ENCODE peak calls at places on chromosomes 12 and 14, in eight cellular contexts. One of them, this sample, is unnamed.

GRCh38 chr12:11662369-11662768 is 12.9 kb downstream of the ETV6 start:
- DNase-seq in activated naive CD8-positive, alpha-beta T cell treated with anti-CD3 and anti-CD28 coated beads, Interleukin-2, amount 10 ng/mL, durations not matched to agents 7 days and 5 days: no peak
- DNase-seq in stimulated activated CD4-positive, alpha-beta T cell treated with anti-CD3 and anti-CD28 coated beads, Interleukin-12 subunit alpha, Interleukin-12 subunit beta, amount 100 ng/mL, for 4 hours: no peak
- DNase-seq in WERI-Rb-1: no peak
- DNase-seq in heart left ventricle: no peak
- DNase-seq in HFFc6: no peak
- DNase-seq in BJ: no peak
- DNase-seq in naive thymus-derived CD8-positive, alpha-beta T cell: no peak
- DNase-seq in this sample: no peak

GRCh38 chr14:54348923-54349615 is 47.7 kb upstream of the CDKN3 start:
- DNase-seq in activated naive CD8-positive, alpha-beta T cell treated with anti-CD3 and anti-CD28 coated beads, Interleukin-2, amount 10 ng/mL, durations not matched to agents 7 days and 5 days: no peak
- DNase-seq in stimulated activated CD4-positive, alpha-beta T cell treated with anti-CD3 and anti-CD28 coated beads, Interleukin-12 subunit alpha, Interleukin-12 subunit beta, amount 100 ng/mL, for 4 hours: no peak
- DNase-seq in WERI-Rb-1: peak
- DNase-seq in heart left ventricle: peak
- DNase-seq in HFFc6: no peak
- DNase-seq in BJ: no peak
- DNase-seq in naive thymus-derived CD8-positive, alpha-beta T cell: no peak
- DNase-seq in this sample: no peak

GRCh38 chr14:56730468-56731145 is 79.7 kb downstream of the OTX2 start:
- DNase-seq in activated naive CD8-positive, alpha-beta T cell treated with anti-CD3 and anti-CD28 coated beads, Interleukin-2, amount 10 ng/mL, durations not matched to agents 7 days and 5 days: no peak
- DNase-seq in stimulated activated CD4-positive, alpha-beta T cell treated with anti-CD3 and anti-CD28 coated beads, Interleukin-12 subunit alpha, Interleukin-12 subunit beta, amount 100 ng/mL, for 4 hours: no peak
- DNase-seq in WERI-Rb-1: peak
- DNase-seq in heart left ventricle: no peak
- DNase-seq in HFFc6: no peak
- DNase-seq in BJ: no peak
- DNase-seq in naive thymus-derived CD8-positive, alpha-beta T cell: no peak
- DNase-seq in this sample: no peak

GRCh38 chr14:79514700-79515099 is 696.6 kb downstream of the DIO2 start:
- DNase-seq in activated naive CD8-positive, alpha-beta T cell treated with anti-CD3 and anti-CD28 coated beads, Interleukin-2, amount 10 ng/mL, durations not matched to agents 7 days and 5 days: no peak
- DNase-seq in stimulated activated CD4-positive, alpha-beta T cell treated with anti-CD3 and anti-CD28 coated beads, Interleukin-12 subunit alpha, Interleukin-12 subunit beta, amount 100 ng/mL, for 4 hours: no peak
- DNase-seq in WERI-Rb-1: no peak
- DNase-seq in heart left ventricle: no peak
- DNase-seq in HFFc6: no peak
- DNase-seq in BJ: peak
- DNase-seq in naive thymus-derived CD8-positive, alpha-beta T cell: no peak
- DNase-seq in this sample: peak

GRCh38 chr12:109461049-109461845 is 15.9 kb downstream of the KCTD10 start:
- DNase-seq in activated naive CD8-positive, alpha-beta T cell treated with anti-CD3 and anti-CD28 coated beads, Interleukin-2, amount 10 ng/mL, durations not matched to agents 7 days and 5 days: no peak
- DNase-seq in stimulated activated CD4-positive, alpha-beta T cell treated with anti-CD3 and anti-CD28 coated beads, Interleukin-12 subunit alpha, Interleukin-12 subunit beta, amount 100 ng/mL, for 4 hours: no peak
- DNase-seq in WERI-Rb-1: no peak
- DNase-seq in heart left ventricle: peak
- DNase-seq in HFFc6: no peak
- DNase-seq in BJ: no peak
- DNase-seq in naive thymus-derived CD8-positive, alpha-beta T cell: no peak
- DNase-seq in this sample: no peak

GRCh38 chr14:72644758-72645489 is 249.0 kb downstream of the DPF3 start:
- DNase-seq in activated naive CD8-positive, alpha-beta T cell treated with anti-CD3 and anti-CD28 coated beads, Interleukin-2, amount 10 ng/mL, durations not matched to agents 7 days and 5 days: no peak
- DNase-seq in stimulated activated CD4-positive, alpha-beta T cell treated with anti-CD3 and anti-CD28 coated beads, Interleukin-12 subunit alpha, Interleukin-12 subunit beta, amount 100 ng/mL, for 4 hours: no peak
- DNase-seq in WERI-Rb-1: peak
- DNase-seq in heart left ventricle: no peak
- DNase-seq in HFFc6: no peak
- DNase-seq in BJ: no peak
- DNase-seq in naive thymus-derived CD8-positive, alpha-beta T cell: no peak
- DNase-seq in this sample: no peak

GRCh38 chr14:22315336-22315735 is 273.7 kb downstream of the DAD1 start:
- DNase-seq in activated naive CD8-positive, alpha-beta T cell treated with anti-CD3 and anti-CD28 coated beads, Interleukin-2, amount 10 ng/mL, durations not matched to agents 7 days and 5 days: no peak
- DNase-seq in stimulated activated CD4-positive, alpha-beta T cell treated with anti-CD3 and anti-CD28 coated beads, Interleukin-12 subunit alpha, Interleukin-12 subunit beta, amount 100 ng/mL, for 4 hours: no peak
- DNase-seq in WERI-Rb-1: no peak
- DNase-seq in heart left ventricle: no peak
- DNase-seq in HFFc6: no peak
- DNase-seq in BJ: no peak
- DNase-seq in naive thymus-derived CD8-positive, alpha-beta T cell: no peak
- DNase-seq in this sample: no peak

GRCh38 chr14:39033371-39033770 is 69.7 kb downstream of the SEC23A start:
- DNase-seq in activated naive CD8-positive, alpha-beta T cell treated with anti-CD3 and anti-CD28 coated beads, Interleukin-2, amount 10 ng/mL, durations not matched to agents 7 days and 5 days: no peak
- DNase-seq in stimulated activated CD4-positive, alpha-beta T cell treated with anti-CD3 and anti-CD28 coated beads, Interleukin-12 subunit alpha, Interleukin-12 subunit beta, amount 100 ng/mL, for 4 hours: no peak
- DNase-seq in WERI-Rb-1: no peak
- DNase-seq in heart left ventricle: no peak
- DNase-seq in HFFc6: peak
- DNase-seq in BJ: no peak
- DNase-seq in naive thymus-derived CD8-positive, alpha-beta T cell: no peak
- DNase-seq in this sample: no peak

GRCh38 chr14:31560759-31561154 is 447 bp upstream of the NUBPL start:
- DNase-seq in activated naive CD8-positive, alpha-beta T cell treated with anti-CD3 and anti-CD28 coated beads, Interleukin-2, amount 10 ng/mL, durations not matched to agents 7 days and 5 days: no peak
- DNase-seq in stimulated activated CD4-positive, alpha-beta T cell treated with anti-CD3 and anti-CD28 coated beads, Interleukin-12 subunit alpha, Interleukin-12 subunit beta, amount 100 ng/mL, for 4 hours: no peak
- DNase-seq in WERI-Rb-1: no peak
- DNase-seq in heart left ventricle: no peak
- DNase-seq in HFFc6: no peak
- DNase-seq in BJ: no peak
- DNase-seq in naive thymus-derived CD8-positive, alpha-beta T cell: no peak
- DNase-seq in this sample: no peak

GRCh38 chr12:12121022-12121421 is 50.3 kb downstream of the BCL2L14 start:
- DNase-seq in activated naive CD8-positive, alpha-beta T cell treated with anti-CD3 and anti-CD28 coated beads, Interleukin-2, amount 10 ng/mL, durations not matched to agents 7 days and 5 days: no peak
- DNase-seq in stimulated activated CD4-positive, alpha-beta T cell treated with anti-CD3 and anti-CD28 coated beads, Interleukin-12 subunit alpha, Interleukin-12 subunit beta, amount 100 ng/mL, for 4 hours: no peak
- DNase-seq in WERI-Rb-1: no peak
- DNase-seq in heart left ventricle: no peak
- DNase-seq in HFFc6: no peak
- DNase-seq in BJ: no peak
- DNase-seq in naive thymus-derived CD8-positive, alpha-beta T cell: no peak
- DNase-seq in this sample: no peak

GRCh38 chr12:128819293-128820144 is 4.2 kb downstream of the SLC15A4 start:
- DNase-seq in activated naive CD8-positive, alpha-beta T cell treated with anti-CD3 and anti-CD28 coated beads, Interleukin-2, amount 10 ng/mL, durations not matched to agents 7 days and 5 days: no peak
- DNase-seq in stimulated activated CD4-positive, alpha-beta T cell treated with anti-CD3 and anti-CD28 coated beads, Interleukin-12 subunit alpha, Interleukin-12 subunit beta, amount 100 ng/mL, for 4 hours: no peak
- DNase-seq in WERI-Rb-1: peak
- DNase-seq in heart left ventricle: no peak
- DNase-seq in HFFc6: no peak
- DNase-seq in BJ: no peak
- DNase-seq in naive thymus-derived CD8-positive, alpha-beta T cell: no peak
- DNase-seq in this sample: no peak

GRCh38 chr14:106417224-106418049 is 891.1 kb downstream of the TMEM121 start:
- DNase-seq in activated naive CD8-positive, alpha-beta T cell treated with anti-CD3 and anti-CD28 coated beads, Interleukin-2, amount 10 ng/mL, durations not matched to agents 7 days and 5 days: peak
- DNase-seq in stimulated activated CD4-positive, alpha-beta T cell treated with anti-CD3 and anti-CD28 coated beads, Interleukin-12 subunit alpha, Interleukin-12 subunit beta, amount 100 ng/mL, for 4 hours: peak
- DNase-seq in WERI-Rb-1: peak
- DNase-seq in heart left ventricle: peak
- DNase-seq in HFFc6: no peak
- DNase-seq in BJ: no peak
- DNase-seq in naive thymus-derived CD8-positive, alpha-beta T cell: peak
- DNase-seq in this sample: no peak

GRCh38 chr12:42587564-42588307 is 1.8 kb downstream of the PRICKLE1 start:
- DNase-seq in activated naive CD8-positive, alpha-beta T cell treated with anti-CD3 and anti-CD28 coated beads, Interleukin-2, amount 10 ng/mL, durations not matched to agents 7 days and 5 days: no peak
- DNase-seq in stimulated activated CD4-positive, alpha-beta T cell treated with anti-CD3 and anti-CD28 coated beads, Interleukin-12 subunit alpha, Interleukin-12 subunit beta, amount 100 ng/mL, for 4 hours: no peak
- DNase-seq in WERI-Rb-1: no peak
- DNase-seq in heart left ventricle: no peak
- DNase-seq in HFFc6: no peak
- DNase-seq in BJ: no peak
- DNase-seq in naive thymus-derived CD8-positive, alpha-beta T cell: no peak
- DNase-seq in this sample: no peak

GRCh38 chr14:104724407-104724980 is 465 bp downstream of the ADSS1 start:
- DNase-seq in activated naive CD8-positive, alpha-beta T cell treated with anti-CD3 and anti-CD28 coated beads, Interleukin-2, amount 10 ng/mL, durations not matched to agents 7 days and 5 days: peak
- DNase-seq in stimulated activated CD4-positive, alpha-beta T cell treated with anti-CD3 and anti-CD28 coated beads, Interleukin-12 subunit alpha, Interleukin-12 subunit beta, amount 100 ng/mL, for 4 hours: no peak
- DNase-seq in WERI-Rb-1: peak
- DNase-seq in heart left ventricle: peak
- DNase-seq in HFFc6: no peak
- DNase-seq in BJ: no peak
- DNase-seq in naive thymus-derived CD8-positive, alpha-beta T cell: peak
- DNase-seq in this sample: no peak

GRCh38 chr14:51482112-51482511 is 169.6 kb upstream of the FRMD6 start:
- DNase-seq in activated naive CD8-positive, alpha-beta T cell treated with anti-CD3 and anti-CD28 coated beads, Interleukin-2, amount 10 ng/mL, durations not matched to agents 7 days and 5 days: no peak
- DNase-seq in stimulated activated CD4-positive, alpha-beta T cell treated with anti-CD3 and anti-CD28 coated beads, Interleukin-12 subunit alpha, Interleukin-12 subunit beta, amount 100 ng/mL, for 4 hours: no peak
- DNase-seq in WERI-Rb-1: no peak
- DNase-seq in heart left ventricle: no peak
- DNase-seq in HFFc6: no peak
- DNase-seq in BJ: no peak
- DNase-seq in naive thymus-derived CD8-positive, alpha-beta T cell: no peak
- DNase-seq in this sample: no peak

GRCh38 chr12:95763809-95764253 is 26.7 kb downstream of the NTN4 start:
- DNase-seq in activated naive CD8-positive, alpha-beta T cell treated with anti-CD3 and anti-CD28 coated beads, Interleukin-2, amount 10 ng/mL, durations not matched to agents 7 days and 5 days: no peak
- DNase-seq in stimulated activated CD4-positive, alpha-beta T cell treated with anti-CD3 and anti-CD28 coated beads, Interleukin-12 subunit alpha, Interleukin-12 subunit beta, amount 100 ng/mL, for 4 hours: no peak
- DNase-seq in WERI-Rb-1: no peak
- DNase-seq in heart left ventricle: peak
- DNase-seq in HFFc6: peak
- DNase-seq in BJ: peak
- DNase-seq in naive thymus-derived CD8-positive, alpha-beta T cell: no peak
- DNase-seq in this sample: peak

GRCh38 chr14:50783542-50783941 is 47.4 kb downstream of the NIN start:
- DNase-seq in activated naive CD8-positive, alpha-beta T cell treated with anti-CD3 and anti-CD28 coated beads, Interleukin-2, amount 10 ng/mL, durations not matched to agents 7 days and 5 days: no peak
- DNase-seq in stimulated activated CD4-positive, alpha-beta T cell treated with anti-CD3 and anti-CD28 coated beads, Interleukin-12 subunit alpha, Interleukin-12 subunit beta, amount 100 ng/mL, for 4 hours: no peak
- DNase-seq in WERI-Rb-1: peak
- DNase-seq in heart left ventricle: no peak
- DNase-seq in HFFc6: no peak
- DNase-seq in BJ: no peak
- DNase-seq in naive thymus-derived CD8-positive, alpha-beta T cell: no peak
- DNase-seq in this sample: no peak

GRCh38 chr14:89767861-89768268 is 186.7 kb downstream of the EFCAB11 start:
- DNase-seq in activated naive CD8-positive, alpha-beta T cell treated with anti-CD3 and anti-CD28 coated beads, Interleukin-2, amount 10 ng/mL, durations not matched to agents 7 days and 5 days: peak
- DNase-seq in stimulated activated CD4-positive, alpha-beta T cell treated with anti-CD3 and anti-CD28 coated beads, Interleukin-12 subunit alpha, Interleukin-12 subunit beta, amount 100 ng/mL, for 4 hours: peak
- DNase-seq in WERI-Rb-1: peak
- DNase-seq in heart left ventricle: no peak
- DNase-seq in HFFc6: peak
- DNase-seq in BJ: no peak
- DNase-seq in naive thymus-derived CD8-positive, alpha-beta T cell: peak
- DNase-seq in this sample: no peak

GRCh38 chr12:32841061-32841460 is 55.5 kb downstream of the PKP2 start:
- DNase-seq in activated naive CD8-positive, alpha-beta T cell treated with anti-CD3 and anti-CD28 coated beads, Interleukin-2, amount 10 ng/mL, durations not matched to agents 7 days and 5 days: no peak
- DNase-seq in stimulated activated CD4-positive, alpha-beta T cell treated with anti-CD3 and anti-CD28 coated beads, Interleukin-12 subunit alpha, Interleukin-12 subunit beta, amount 100 ng/mL, for 4 hours: no peak
- DNase-seq in WERI-Rb-1: no peak
- DNase-seq in heart left ventricle: no peak
- DNase-seq in HFFc6: no peak
- DNase-seq in BJ: no peak
- DNase-seq in naive thymus-derived CD8-positive, alpha-beta T cell: no peak
- DNase-seq in this sample: no peak

GRCh38 chr14:77301103-77301502 is 19.6 kb downstream of the POMT2 start:
- DNase-seq in activated naive CD8-positive, alpha-beta T cell treated with anti-CD3 and anti-CD28 coated beads, Interleukin-2, amount 10 ng/mL, durations not matched to agents 7 days and 5 days: peak
- DNase-seq in stimulated activated CD4-positive, alpha-beta T cell treated with anti-CD3 and anti-CD28 coated beads, Interleukin-12 subunit alpha, Interleukin-12 subunit beta, amount 100 ng/mL, for 4 hours: peak
- DNase-seq in WERI-Rb-1: peak
- DNase-seq in heart left ventricle: peak
- DNase-seq in HFFc6: peak
- DNase-seq in BJ: no peak
- DNase-seq in naive thymus-derived CD8-positive, alpha-beta T cell: peak
- DNase-seq in this sample: no peak

GRCh38 chr12:97308576-97309198 is 153.9 kb upstream of the RMST start:
- DNase-seq in activated naive CD8-positive, alpha-beta T cell treated with anti-CD3 and anti-CD28 coated beads, Interleukin-2, amount 10 ng/mL, durations not matched to agents 7 days and 5 days: no peak
- DNase-seq in stimulated activated CD4-positive, alpha-beta T cell treated with anti-CD3 and anti-CD28 coated beads, Interleukin-12 subunit alpha, Interleukin-12 subunit beta, amount 100 ng/mL, for 4 hours: no peak
- DNase-seq in WERI-Rb-1: no peak
- DNase-seq in heart left ventricle: no peak
- DNase-seq in HFFc6: peak
- DNase-seq in BJ: peak
- DNase-seq in naive thymus-derived CD8-positive, alpha-beta T cell: peak
- DNase-seq in this sample: peak